ENCODE peak calls at places on chromosomes 16 and 17, in five cellular contexts. V, J, K, I and O are unnamed samples.

GRCh38 chr16:54066451-54067056 is 220.0 kb downstream of the IRX3 start:
- DNase-seq in V (no peak), J (no peak), K (peak; percentile 20), I (no peak), O (no peak)

GRCh38 chr16:77213542-77214108 is 14.4 kb downstream of the SYCE1L start:
- DNase-seq in V (no peak), J (no peak), K (peak; percentile 86), I (peak; percentile 93), O (no peak)

GRCh38 chr17:17024778-17025300 is 17.4 kb upstream of the MPRIP start:
- DNase-seq in V (no peak), J (no peak), K (no peak), I (no peak), O (no peak)

GRCh38 chr17:36034127-36034526 is 16.4 kb upstream of the CCL23 start:
- DNase-seq in V (no peak), J (no peak), K (peak; percentile 11), I (no peak), O (no peak)

GRCh38 chr17:8312251-8312650 is 2.2 kb downstream of the ARHGEF15 start:
- DNase-seq in V (peak; percentile 42), J (no peak), K (no peak), I (no peak), O (no peak)

GRCh38 chr17:43660816-43661493 is 767 bp downstream of the MEOX1 start:
- DNase-seq in V (peak; percentile 53), J (no peak), K (no peak), I (no peak), O (no peak)

GRCh38 chr16:46922239-46922638 is 38.1 kb downstream of the GPT2 start:
- DNase-seq in V (no peak), J (no peak), K (no peak), I (no peak), O (no peak)

GRCh38 chr16:3553138-3553923 is 23.9 kb downstream of the NLRC3 start:
- DNase-seq in V (no peak), J (no peak), K (no peak), I (peak; percentile 21), O (no peak)

GRCh38 chr16:66898207-66898606 is 17.9 kb downstream of the PDP2 start:
- DNase-seq in V (no peak), J (no peak), K (no peak), I (no peak), O (peak; percentile 91)

GRCh38 chr16:11078812-11079459 is 134.6 kb downstream of the CLEC16A start:
- DNase-seq in V (no peak), J (no peak), K (no peak), I (no peak), O (no peak)
- H3K4me1 ChIP-seq in V (peaks cover 21% of the 10 kb centered on the region), J (no peaks in the 10 kb centered on the region), K (peaks cover 6% of the 10 kb centered on the region), I (no peaks in the 10 kb centered on the region), O (peaks cover 12% of the 10 kb centered on the region)

GRCh38 chr17:42660692-42661345 is 1.7 kb downstream of the TUBG2 start:
- DNase-seq in V (no peak), J (no peak), K (peak; percentile 63), I (peak; percentile 68), O (no peak)

GRCh38 chr17:42655528-42655927 is 3.6 kb upstream of the TUBG2 start:
- DNase-seq in V (no peak), J (no peak), K (no peak), I (no peak), O (no peak)

GRCh38 chr17:42653179-42654124 is 5.6 kb upstream of the TUBG2 start:
- DNase-seq in V (peak; percentile 81), J (peak; percentile 44), K (peak; percentile 39), I (no peak), O (peak; percentile 63)

GRCh38 chr17:42657824-42658588 is 1.1 kb upstream of the TUBG2 start:
- DNase-seq in V (no peak), J (no peak), K (no peak), I (no peak), O (no peak)

GRCh38 chr17:42659079-42659931 is at the start of gene TUBG2:
- DNase-seq in V (peak; percentile 94), J (no peak), K (peak; percentile 92), I (peak; percentile 94), O (peak; percentile 92)
- TF ChIP-seq POLR2A in V (peak; percentile 77), J (no peak), K (peak; percentile 86), I (peak; percentile 98), O (peak; percentile 49)

GRCh38 chr17:7041607-7042506 is 2.0 kb downstream of the SLC16A11 start:
- DNase-seq in V (no peak), J (no peak), K (no peak), I (no peak), O (no peak)
- H3K4me3 ChIP-seq in V (peak overlapping the region; percentile 9), J (no peak overlapping the region), K (no peak overlapping the region), I (no peak overlapping the region), O (no peak overlapping the region)

DNA sequence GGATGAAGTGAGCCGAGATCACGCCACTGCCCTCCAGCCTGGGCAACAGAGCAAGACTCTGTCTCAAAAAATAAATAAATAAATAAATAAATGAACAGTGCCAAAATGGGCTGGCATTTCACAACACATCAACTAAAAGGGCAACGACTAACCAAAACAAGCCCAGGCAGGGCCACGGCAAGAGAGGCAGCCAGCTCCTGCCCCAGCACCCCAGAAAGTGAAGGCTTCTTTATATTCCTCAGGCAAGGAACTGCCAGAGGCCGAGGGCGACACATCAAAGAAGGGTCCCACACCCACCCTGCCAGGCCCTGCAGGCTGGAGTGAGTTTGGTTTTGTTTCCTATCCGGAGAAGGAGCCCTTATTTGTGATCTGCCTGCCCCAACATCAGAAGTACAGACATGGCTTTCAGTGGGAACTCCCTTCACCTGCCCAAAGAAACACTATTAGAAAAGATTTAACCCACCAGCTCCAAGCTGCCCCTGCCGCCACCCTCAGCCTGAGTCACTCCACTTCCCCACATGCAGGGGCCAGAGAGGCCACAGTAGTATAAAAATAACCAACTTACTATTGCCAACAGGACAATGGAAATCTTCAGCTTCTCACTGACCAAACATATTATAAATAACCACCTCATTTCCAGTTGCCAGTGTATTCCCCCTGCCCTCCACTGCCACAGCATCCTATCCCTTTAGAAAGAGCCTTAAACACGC is 8.0 kb downstream of the FBXO31 start:
- DNase-seq in V (peak; percentile 47), J (no peak), K (peak; percentile 92), I (no peak), O (peak; percentile 73)
- H3K4me1 ChIP-seq in V (peaks cover 53% of the 10 kb centered on the region), J (peaks cover 12% of the 10 kb centered on the region), K (peaks cover 16% of the 10 kb centered on the region), I (peaks cover 20% of the 10 kb centered on the region), O (peaks cover 23% of the 10 kb centered on the region)

DNA sequence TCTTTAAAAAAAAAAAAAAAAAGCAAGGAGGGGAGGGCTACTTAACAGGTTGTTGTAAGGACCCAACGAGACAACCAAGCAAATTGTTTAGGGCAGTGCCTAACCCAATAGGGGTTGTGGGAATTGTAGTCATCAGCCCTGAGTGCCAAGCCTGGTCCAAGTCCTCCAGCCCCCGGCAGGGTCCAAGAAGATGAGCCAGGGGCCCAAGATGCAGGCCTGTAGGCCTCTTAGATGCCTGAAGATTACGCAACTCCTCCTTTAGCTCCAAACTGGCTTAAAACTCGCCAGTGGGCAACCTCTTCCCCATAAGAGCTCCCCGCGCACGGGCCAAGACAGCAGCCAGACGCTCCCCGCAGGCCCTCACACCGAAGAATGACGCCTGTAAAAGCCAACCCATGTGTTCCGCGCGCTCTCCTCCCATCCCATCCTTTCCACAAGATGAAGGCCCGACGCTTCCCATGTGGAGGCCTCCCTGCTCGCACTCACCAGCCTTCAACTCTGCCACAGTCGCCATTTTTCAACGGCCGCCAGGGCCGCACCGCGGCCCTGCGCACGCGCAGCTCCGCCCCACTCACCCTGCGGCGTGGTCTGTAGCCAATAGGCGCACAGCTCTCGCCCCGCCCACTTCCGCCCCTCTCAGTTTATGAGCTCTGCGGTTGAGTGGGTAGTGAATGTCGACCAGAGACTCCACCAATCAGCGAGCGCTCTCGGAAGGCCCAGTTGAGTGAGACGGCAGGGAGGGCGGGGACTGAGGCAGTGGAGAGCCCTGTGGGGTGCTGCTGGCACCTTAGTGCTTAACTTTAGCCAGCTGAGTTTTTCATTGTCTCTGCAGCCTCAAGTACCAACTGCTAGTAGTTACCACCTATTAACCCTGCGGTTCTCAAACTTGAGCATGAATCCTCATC is at the start of gene CEP20:
- DNase-seq in V (peak; percentile 100), J (peak; percentile 100), K (peak; percentile 99), I (peak; percentile 99), O (peak; percentile 99)
- TF ChIP-seq POLR2A in V (peak; percentile 80), J (peak; percentile 94), K (peak; percentile 71), I (peak; percentile 74), O (peak; percentile 75)

DNA sequence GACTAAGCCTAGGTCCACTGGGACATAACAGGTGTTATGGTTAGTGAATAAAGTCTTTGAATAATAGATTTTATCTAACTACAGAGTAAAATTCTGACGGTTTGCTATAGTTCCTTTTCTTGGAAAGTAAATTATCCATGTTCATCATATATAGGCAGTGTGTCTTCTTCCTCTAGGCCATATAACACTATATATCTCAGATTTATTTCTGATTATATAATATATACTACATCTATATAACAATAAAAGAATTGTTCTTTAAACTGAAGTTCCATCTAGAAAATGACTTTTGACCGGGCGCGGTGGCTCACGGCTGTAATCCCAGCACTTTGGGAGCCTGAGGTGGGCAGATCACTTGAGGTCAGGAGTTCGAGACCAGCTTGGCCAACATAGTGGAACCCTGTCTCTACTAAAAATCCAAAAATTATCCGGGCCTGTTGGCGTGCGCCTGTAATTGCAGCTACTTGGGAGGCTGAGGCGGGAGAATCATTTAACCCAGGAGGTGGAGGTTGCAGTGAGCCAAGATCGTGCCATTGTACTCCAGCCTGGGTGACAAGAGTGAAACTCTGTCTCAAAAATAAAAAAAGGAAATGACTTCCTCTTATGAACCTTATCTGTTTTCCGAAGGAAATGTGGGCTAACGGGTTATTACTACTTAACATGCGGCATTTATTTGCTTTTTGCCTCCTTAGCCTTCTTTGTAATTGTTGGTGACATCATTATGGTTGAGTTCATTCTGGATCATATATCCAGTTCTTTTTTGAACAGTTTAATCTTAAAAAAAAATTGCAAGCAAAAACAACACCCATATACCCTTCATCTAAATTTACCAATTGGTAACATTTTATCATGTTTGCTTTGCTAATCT is 29.2 kb downstream of the NOL11 start:
- DNase-seq in V (no peak), J (no peak), K (peak; percentile 48), I (no peak), O (no peak)
- H3K4me3 ChIP-seq in V (no peak overlapping the region), J (no peak overlapping the region), K (no peak overlapping the region), I (no peak overlapping the region), O (no peak overlapping the region)

GRCh38 chr17:28324776-28325175 is 5.8 kb downstream of the TMEM97 start:
- DNase-seq in V (no peak), J (no peak), K (no peak), I (no peak), O (no peak)
- H3K4me1 ChIP-seq in V (peaks cover 4% of the 10 kb centered on the region), J (peaks cover 12% of the 10 kb centered on the region), K (peaks cover 8% of the 10 kb centered on the region), I (peaks cover 55% of the 10 kb centered on the region), O (peaks cover 15% of the 10 kb centered on the region)

DNA sequence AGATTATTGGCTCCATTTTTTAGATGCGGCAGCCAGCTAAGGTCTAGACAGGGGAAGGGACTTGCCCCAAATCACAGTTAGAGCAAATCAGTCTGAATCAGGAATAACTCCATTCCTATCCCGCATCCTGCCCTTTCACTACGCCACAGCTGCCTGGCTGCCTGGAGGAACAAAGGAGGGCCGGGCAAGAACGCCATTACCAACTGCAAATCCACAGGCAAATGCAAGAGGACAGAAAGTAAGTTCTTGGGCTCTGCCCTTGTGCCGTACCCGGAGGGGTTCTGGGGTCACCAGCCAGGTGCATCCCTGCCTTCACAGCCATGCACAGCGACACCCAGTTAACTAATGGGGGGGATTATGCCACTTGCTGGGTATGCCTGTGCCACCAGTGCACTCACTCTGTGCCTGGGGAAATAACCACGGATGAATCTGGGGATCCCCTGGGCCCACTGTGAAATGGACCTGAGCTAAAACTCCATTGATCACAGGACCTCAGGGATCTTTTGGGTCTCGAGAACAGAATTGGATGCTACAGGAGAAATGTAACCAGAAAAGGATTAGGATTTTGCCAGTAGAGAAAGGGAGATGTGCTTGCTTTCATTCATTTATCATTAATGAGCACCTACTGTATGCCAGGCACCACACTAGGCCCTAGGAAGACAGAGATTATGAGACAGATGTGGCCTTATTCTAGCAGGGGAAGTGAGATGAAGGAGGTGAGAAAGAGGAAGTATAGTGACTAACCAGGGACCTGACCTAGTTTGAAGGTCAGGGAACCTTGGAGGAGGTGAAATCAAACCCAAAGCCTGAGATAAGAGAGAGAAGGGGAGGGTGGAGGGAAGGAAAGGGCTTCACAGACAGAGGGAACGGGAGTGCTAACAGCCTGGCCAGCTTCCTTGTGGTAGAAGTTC is 17.7 kb downstream of the BCL7C start:
- DNase-seq in V (no peak), J (no peak), K (no peak), I (no peak), O (no peak)
- TF ChIP-seq POLR2A in V (no peak), J (no peak), K (no peak), I (peak; percentile 6), O (no peak)